ENCODE peak calls at places on chromosomes 5 and 9, in five cellular contexts. X is H9, A is neuronal stem cell, H is mesenchymal stem cell, W is IMR-90. C is an unnamed sample.

GRCh38 chr5:159215886-159216285 is 6.5 kb upstream of the RNF145 start:
- DNase-seq in H (no peak), A (no peak), W (no peak), X (no peak), C (no peak)

GRCh38 chr5:6907320-6907918 is 194.2 kb downstream of the TENT4A start:
- DNase-seq in X (no peak), H (no peak), W (no peak), A (no peak), C (no peak)

GRCh38 chr5:8192840-8193239 is 323.9 kb downstream of the MTRR start:
- DNase-seq in X (no peak), A (no peak), W (no peak), H (no peak), C (no peak)

GRCh38 chr9:16645970-16646369 is 224.5 kb downstream of the BNC2 start:
- DNase-seq in H (no peak), W (no peak), A (no peak), X (no peak), C (peak)

GRCh38 chr5:145247745-145248040 is 587.4 kb downstream of the PRELID2 start:
- DNase-seq in X (no peak), W (peak), H (no peak), A (no peak), C (peak)

GRCh38 chr5:132268698-132269551 is 11.4 kb downstream of the PDLIM4 start:
- DNase-seq in W (peak), A (no peak), H (peak), X (peak), C (peak)

GRCh38 chr5:132221781-132222648 is 5.6 kb downstream of the P4HA2 start:
- DNase-seq in W (peak), X (no peak), A (no peak), H (no peak), C (no peak)

GRCh38 chr5:150446583-150446982 is 3.0 kb downstream of the RPS14 start:
- DNase-seq in H (no peak), X (no peak), A (no peak), W (no peak), C (no peak)

GRCh38 chr9:137044502-137045177 is 1.3 kb downstream of the NPDC1 start:
- DNase-seq in W (no peak), H (no peak), X (no peak), A (no peak), C (no peak)

GRCh38 chr5:32029291-32029690 is 144.8 kb downstream of the GOLPH3 start:
- DNase-seq in A (no peak), H (no peak), X (no peak), W (peak), C (peak)

GRCh38 chr9:20139755-20140154 is 350.9 kb upstream of the SLC24A2 start:
- DNase-seq in W (no peak), H (no peak), A (no peak), X (no peak), C (no peak)

GRCh38 chr5:67806647-67807046 is 408.9 kb upstream of the PIK3R1 start:
- DNase-seq in A (no peak), H (no peak), W (no peak), X (no peak), C (no peak)

GRCh38 chr5:56200856-56201638 is 32.1 kb downstream of the ANKRD55 start:
- DNase-seq in A (peak), X (peak), W (peak), H (peak), C (peak)

GRCh38 chr9:31958572-31958971 is 425.9 kb upstream of the ACO1 start:
- DNase-seq in H (no peak), W (no peak), A (no peak), X (no peak), C (no peak)

GRCh38 chr9:122975196-122975595 is 34.4 kb downstream of the RABGAP1 start:
- DNase-seq in W (no peak), H (no peak), A (no peak), X (no peak), C (no peak)

GRCh38 chr5:135999396-136000139 is 29.2 kb upstream of the TGFBI start:
- DNase-seq in A (no peak), H (peak), X (no peak), W (peak), C (peak)

GRCh38 chr9:128372188-128372641 is 1.0 kb downstream of the URM1 start:
- DNase-seq in W (no peak), X (no peak), H (no peak), A (no peak), C (no peak)

GRCh38 chr5:156914371-156914737 is 48.7 kb downstream of the TIMD4 start:
- DNase-seq in X (no peak), A (no peak), H (no peak), W (no peak), C (no peak)

GRCh38 chr5:156918311-156918845 is 44.6 kb downstream of the TIMD4 start:
- DNase-seq in A (no peak), X (no peak), H (no peak), W (no peak), C (no peak)

GRCh38 chr5:156912869-156913268 is 50.2 kb downstream of the TIMD4 start:
- DNase-seq in H (no peak), X (no peak), W (no peak), A (no peak), C (no peak)

GRCh38 chr5:156913719-156914370 is 49.2 kb downstream of the TIMD4 start:
- DNase-seq in W (no peak), X (peak), H (no peak), A (no peak), C (no peak)

DNA sequence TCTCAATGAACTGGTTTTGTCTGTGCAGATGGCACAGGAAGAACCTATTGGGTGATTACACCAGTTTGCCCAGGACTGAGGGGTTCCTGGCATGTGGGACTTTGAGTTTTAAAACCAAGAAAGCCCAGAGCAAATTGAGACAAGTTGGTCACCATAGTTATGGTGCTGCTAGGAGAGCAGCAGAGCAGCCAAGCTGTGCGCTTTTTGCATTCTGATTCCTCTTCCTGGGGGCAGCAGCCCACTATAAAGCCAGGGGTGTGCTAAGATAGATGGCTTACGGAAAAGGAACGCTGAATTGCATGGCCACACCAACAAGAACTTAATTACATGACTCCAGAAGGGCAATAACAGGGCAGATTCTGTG is 49.7 kb downstream of the TIMD4 start:
- DNase-seq in W (no peak), A (no peak), X (peak), H (no peak), C (no peak)
- H3K18ac ChIP-seq in W (no peak), A (no peak), X (peak), H (no peak), C (no peak)

GRCh38 chr9:37574241-37574721 is 1.9 kb downstream of the FBXO10 start:
- DNase-seq in X (peak), W (peak), A (no peak), H (peak), C (no peak)

GRCh38 chr9:37575921-37576721 is at the start of gene FBXO10:
- DNase-seq in A (peak), W (peak), H (peak), X (peak), C (peak)

GRCh38 chr9:37575511-37575914 is 667 bp downstream of the FBXO10 start:
- DNase-seq in W (no peak), X (no peak), H (peak), A (no peak), C (no peak)

DNA sequence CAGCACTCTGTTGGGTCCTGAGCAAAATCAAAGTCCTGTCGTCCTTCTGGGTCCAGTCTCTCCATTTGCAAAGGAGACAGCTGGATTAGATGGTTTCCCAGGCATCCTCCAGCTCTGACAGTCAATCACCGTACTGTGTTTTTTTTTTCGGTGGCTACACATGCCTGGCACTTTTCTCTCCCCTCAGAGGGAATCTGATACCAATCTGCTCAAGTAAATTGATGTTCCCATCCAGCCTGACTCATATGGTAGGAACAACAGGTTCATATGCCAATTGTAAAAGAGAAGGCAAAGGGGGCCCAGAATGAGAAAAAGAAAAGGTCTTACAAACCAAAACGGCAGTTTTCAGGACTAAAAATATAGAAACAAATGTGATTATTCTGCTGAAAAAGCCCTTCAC is 1.2 kb downstream of the FBXO10 start:
- DNase-seq in A (no peak), H (peak), X (no peak), W (peak), C (no peak)
- H3K23ac ChIP-seq in A (no peak), H (no peak), X (no peak), W (peak), C (no peak)

GRCh38 chr9:121811751-121812150 is 160.3 kb downstream of the DAB2IP start:
- DNase-seq in H (no peak), A (no peak), W (no peak), X (no peak), C (no peak)
- H3K4ac ChIP-seq in H (no peak), A (no peak), W (no peak), X (no peak), C (no peak)

GRCh38 chr5:138700581-138701362 is 52.5 kb upstream of the CTNNA1 start:
- DNase-seq in W (no peak), A (no peak), H (no peak), X (no peak), C (no peak)

GRCh38 chr5:138699482-138699881 is 53.7 kb upstream of the CTNNA1 start:
- DNase-seq in H (no peak), A (no peak), W (no peak), X (no peak), C (no peak)

GRCh38 chr5:138702166-138702826 is 50.9 kb upstream of the CTNNA1 start:
- DNase-seq in X (no peak), H (no peak), A (no peak), W (peak), C (no peak)

GRCh38 chr5:138702827-138703194 is 50.4 kb upstream of the CTNNA1 start:
- DNase-seq in A (no peak), X (no peak), W (no peak), H (no peak), C (no peak)

GRCh38 chr5:138701678-138702077 is 51.5 kb upstream of the CTNNA1 start:
- DNase-seq in X (no peak), H (no peak), A (no peak), W (no peak), C (no peak)
- H3K18ac ChIP-seq in X (no peak), H (no peak), A (no peak), W (no peak), C (no peak)

GRCh38 chr5:95042040-95042439 is 242.9 kb downstream of the MCTP1 start:
- DNase-seq in H (no peak), X (no peak), A (no peak), W (no peak), C (no peak)
- H3K23ac ChIP-seq in H (no peak), X (no peak), A (no peak), W (no peak), C (no peak)

GRCh38 chr9:86250123-86250522 is 9.3 kb downstream of the C9orf153 start:
- DNase-seq in H (no peak), X (no peak), W (no peak), A (no peak), C (no peak)
- H3K4ac ChIP-seq in H (no peak), X (no peak), W (no peak), A (no peak), C (no peak)